ENCODE peak calls at places on chromosomes 6 and 20, in four cellular contexts. N, V, O and Z are unnamed samples.

GRCh38 chr6:109998159-109998785 is 20.2 kb downstream of the GPR6 start:
- DNase-seq in N (no peak), V (no peak), O (no peak), Z (no peak)

GRCh38 chr20:58112017-58112781 is 116.3 kb downstream of the ANKRD60 start:
- DNase-seq in N (peak), V (no peak), O (no peak), Z (no peak)

GRCh38 chr6:8180327-8181161 is 78.2 kb upstream of the EEF1E1 start:
- DNase-seq in N (no peak), V (no peak), O (no peak), Z (no peak)

GRCh38 chr6:78526432-78526831 is 340.9 kb upstream of the IRAK1BP1 start:
- DNase-seq in N (no peak), V (no peak), O (no peak), Z (no peak)

GRCh38 chr6:25173951-25174474 is 105.2 kb upstream of the CARMIL1 start:
- DNase-seq in N (no peak), V (no peak), O (no peak), Z (no peak)

GRCh38 chr6:38638941-38639497 is 710 bp downstream of the BTBD9 start:
- DNase-seq in N (no peak), V (no peak), O (no peak), Z (peak)

GRCh38 chr6:140960566-140960965 is 1172.2 kb upstream of the GJE1 start:
- DNase-seq in N (no peak), V (no peak), O (no peak), Z (no peak)

GRCh38 chr6:142455957-142456589 is 154.3 kb downstream of the ADGRG6 start:
- DNase-seq in N (no peak), V (no peak), O (no peak), Z (no peak)

GRCh38 chr6:150377211-150377781 is 8.5 kb downstream of the IYD start:
- DNase-seq in N (no peak), V (no peak), O (no peak), Z (no peak)

GRCh38 chr6:138818496-138819194 is 22.8 kb downstream of the ECT2L start:
- DNase-seq in N (no peak), V (no peak), O (no peak), Z (peak)

GRCh38 chr6:52697903-52698302 is 27.0 kb downstream of the TMEM14A start:
- DNase-seq in N (no peak), V (no peak), O (no peak), Z (no peak)

GRCh38 chr6:132161283-132161682 is 210.1 kb upstream of the CCN2 start:
- DNase-seq in N (no peak), V (no peak), O (no peak), Z (no peak)

GRCh38 chr6:105896052-105896820 is 189.9 kb upstream of the PRDM1 start:
- DNase-seq in N (no peak), V (no peak), O (no peak), Z (no peak)

GRCh38 chr20:41183831-41184230 is 46.5 kb downstream of the PLCG1 start:
- DNase-seq in N (no peak), V (no peak), O (no peak), Z (no peak)

GRCh38 chr6:169428532-169428931 is 174.9 kb upstream of the THBS2 start:
- DNase-seq in N (no peak), V (no peak), O (no peak), Z (no peak)

GRCh38 chr6:138004423-138005287 is 102.6 kb downstream of the PERP start:
- DNase-seq in N (no peak), V (no peak), O (no peak), Z (peak)

GRCh38 chr6:138454976-138455706 is 44.2 kb downstream of the NHSL1 start:
- DNase-seq in N (peak), V (no peak), O (no peak), Z (no peak)

GRCh38 chr20:61730631-61731362 is 334.9 kb downstream of the TAF4 start:
- DNase-seq in N (no peak), V (no peak), O (no peak), Z (no peak)

GRCh38 chr20:50918403-50918802 is 12.8 kb downstream of the ADNP start:
- DNase-seq in N (no peak), V (no peak), O (no peak), Z (no peak)

GRCh38 chr20:50921055-50921454 is 10.2 kb downstream of the ADNP start:
- DNase-seq in N (no peak), V (no peak), O (no peak), Z (no peak)

GRCh38 chr20:50921783-50922501 is 9.3 kb downstream of the ADNP start:
- DNase-seq in N (no peak), V (no peak), O (no peak), Z (no peak)

GRCh38 chr20:50916934-50917333 is 14.3 kb downstream of the ADNP start:
- DNase-seq in N (no peak), V (no peak), O (no peak), Z (no peak)

DNA sequence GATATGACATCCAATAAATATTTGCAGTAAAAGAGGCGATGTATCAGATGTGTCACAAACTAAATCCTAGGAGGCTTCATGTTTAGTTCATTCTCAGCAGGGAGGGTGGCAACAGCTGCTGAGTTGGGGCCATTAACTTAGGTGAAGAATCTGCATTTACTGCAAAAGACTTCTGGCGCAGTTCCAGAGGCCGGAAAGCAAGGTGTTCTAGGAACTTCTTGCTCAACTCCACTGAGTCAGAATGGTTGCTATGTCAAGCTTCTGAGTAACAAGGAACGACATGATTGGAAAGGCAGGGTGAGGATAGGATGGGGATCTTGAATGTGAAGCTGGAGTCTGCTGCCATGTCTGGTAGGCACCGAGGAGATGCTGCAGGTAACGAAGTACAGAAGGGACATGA is 11.7 kb downstream of the ADNP start:
- DNase-seq in N (peak), V (no peak), O (no peak), Z (no peak)
- TF ChIP-seq POLR2AphosphoS5 in N (no peak), V (no peak), O (no peak), Z (no peak)

GRCh38 chr20:358891-359555 is 12.1 kb downstream of the NRSN2 start:
- DNase-seq in N (no peak), V (no peak), O (no peak), Z (no peak)

GRCh38 chr20:361562-361961 is 14.7 kb downstream of the NRSN2 start:
- DNase-seq in N (no peak), V (no peak), O (no peak), Z (no peak)

GRCh38 chr20:364905-365794 is 15.4 kb upstream of the TRIB3 start:
- DNase-seq in N (no peak), V (no peak), O (no peak), Z (no peak)

GRCh38 chr20:363319-364078 is 16.6 kb downstream of the NRSN2 start:
- DNase-seq in N (no peak), V (no peak), O (no peak), Z (no peak)

DNA sequence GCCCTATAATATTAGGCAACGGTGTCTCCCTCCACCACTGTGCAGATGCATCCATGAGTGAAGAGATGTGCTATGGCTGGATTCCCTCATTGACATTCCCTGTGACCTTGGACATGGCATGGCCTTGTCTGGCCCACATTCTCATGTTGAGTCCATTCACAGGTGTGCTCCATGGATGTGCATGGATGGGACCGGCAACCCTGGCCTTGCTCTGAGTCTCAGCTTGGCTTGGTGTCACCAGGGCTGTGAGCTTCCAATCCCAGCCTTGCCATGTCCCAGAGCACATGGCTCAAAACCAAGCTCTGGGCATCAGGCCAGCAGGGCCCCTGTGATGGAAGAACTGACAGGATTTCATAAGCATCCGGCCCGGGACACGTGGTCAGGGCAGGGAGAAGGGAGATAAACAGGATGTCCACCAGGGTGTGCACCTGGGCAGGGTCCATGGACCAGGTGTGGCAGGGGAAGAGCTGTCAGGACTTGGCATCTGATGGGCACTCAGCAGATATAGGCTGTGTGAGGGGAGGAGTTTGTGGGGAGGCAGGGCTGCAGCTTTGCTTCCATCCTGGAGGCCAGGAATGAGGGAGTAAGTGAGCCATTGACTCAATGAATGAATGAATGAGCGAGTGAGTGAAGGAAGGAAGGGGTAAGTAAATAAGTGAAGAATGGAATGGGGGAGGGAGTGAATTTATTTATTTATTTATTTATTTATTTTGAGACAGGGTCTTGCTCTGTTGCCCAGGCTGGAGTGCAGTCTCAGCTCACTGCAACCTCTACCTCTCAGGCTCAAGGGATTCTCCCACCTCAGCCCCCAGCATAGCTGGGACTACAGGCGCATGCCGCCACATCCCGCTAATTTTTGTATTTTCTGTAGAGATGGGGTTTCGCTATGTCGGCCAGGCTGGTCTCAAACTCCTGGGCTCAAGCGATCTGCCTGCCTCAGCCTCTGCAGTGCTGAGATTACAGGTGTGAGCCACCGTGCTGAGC is 15.7 kb downstream of the NRSN2 start:
- DNase-seq in N (peak), V (peak), O (no peak), Z (no peak)
- TF ChIP-seq POLR2AphosphoS5 in N (peak), V (peak), O (no peak), Z (no peak)

GRCh38 chr6:43702147-43702521 is 14.5 kb upstream of the MRPS18A start:
- DNase-seq in N (no peak), V (no peak), O (no peak), Z (no peak)

GRCh38 chr6:43705996-43706395 is 18.4 kb upstream of the MRPS18A start:
- DNase-seq in N (no peak), V (no peak), O (no peak), Z (no peak)

GRCh38 chr6:43703512-43704429 is 16.2 kb upstream of the MRPS18A start:
- DNase-seq in N (no peak), V (no peak), O (no peak), Z (no peak)

GRCh38 chr6:43699564-43700186 is 12.1 kb upstream of the MRPS18A start:
- DNase-seq in N (peak), V (peak), O (no peak), Z (no peak)

GRCh38 chr6:43702522-43703440 is 15.2 kb upstream of the MRPS18A start:
- DNase-seq in N (no peak), V (peak), O (peak), Z (no peak)
- TF ChIP-seq POLR2AphosphoS5 in N (no peak), V (peak), O (peak), Z (no peak)

GRCh38 chr6:108544586-108544985 is 16.1 kb upstream of the FOXO3 start:
- DNase-seq in N (no peak), V (no peak), O (no peak), Z (no peak)
- TF ChIP-seq POLR2AphosphoS5 in N (no peak), V (no peak), O (no peak), Z (no peak)

DNA sequence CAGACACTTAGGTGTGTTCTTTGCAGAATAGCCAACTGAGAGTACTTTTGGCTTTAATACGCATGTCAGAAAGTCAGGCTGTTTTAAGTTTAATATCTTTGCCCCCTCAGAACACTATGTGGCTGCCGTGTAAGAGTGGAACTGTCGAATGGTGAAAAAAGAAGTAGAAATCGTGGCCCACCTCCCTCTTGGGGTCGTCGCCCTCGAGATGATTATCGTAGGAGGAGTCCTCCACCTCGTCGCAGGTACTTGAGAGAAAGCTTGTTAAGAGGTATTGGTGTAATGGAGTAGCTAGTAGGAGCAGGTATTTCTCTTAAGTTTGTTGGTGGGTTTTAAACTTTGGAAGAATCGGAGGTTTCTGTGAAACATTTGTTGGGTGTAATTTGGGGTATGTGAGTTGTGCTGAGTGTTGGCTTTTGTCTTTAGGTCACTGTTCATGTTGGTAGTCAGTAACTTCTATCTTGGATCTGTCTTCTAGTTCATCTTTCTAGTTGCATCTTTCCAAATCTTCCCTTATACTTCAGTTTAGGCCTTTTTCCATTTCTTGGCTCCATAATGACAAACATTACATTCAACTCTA is 4.7 kb downstream of the SRSF3 start:
- DNase-seq in N (no peak), V (no peak), O (no peak), Z (no peak)
- TF ChIP-seq POLR2AphosphoS5 in N (no peak), V (no peak), O (peak), Z (no peak)

GRCh38 chr6:79733388-79733787 is 102.3 kb downstream of the SH3BGRL2 start:
- DNase-seq in N (no peak), V (no peak), O (no peak), Z (no peak)
- TF ChIP-seq POLR2AphosphoS5 in N (no peak), V (no peak), O (no peak), Z (no peak)

GRCh38 chr6:143742955-143743255 is 65.1 kb downstream of the PHACTR2 start:
- DNase-seq in N (no peak), V (no peak), O (no peak), Z (no peak)

GRCh38 chr6:143745160-143746133 is 67.7 kb downstream of the PHACTR2 start:
- DNase-seq in N (peak), V (no peak), O (no peak), Z (no peak)

GRCh38 chr6:143742070-143742954 is 64.5 kb downstream of the PHACTR2 start:
- DNase-seq in N (no peak), V (no peak), O (no peak), Z (no peak)

GRCh38 chr6:143744593-143745151 is 66.9 kb downstream of the PHACTR2 start:
- DNase-seq in N (no peak), V (no peak), O (no peak), Z (no peak)

GRCh38 chr6:143743256-143744166 is 65.7 kb downstream of the PHACTR2 start:
- DNase-seq in N (peak), V (no peak), O (no peak), Z (no peak)
- TF ChIP-seq POLR2AphosphoS5 in N (peak), V (no peak), O (no peak), Z (no peak)

GRCh38 chr6:44073612-44074382 is 53.5 kb downstream of the MRPL14 start:
- DNase-seq in N (no peak), V (no peak), O (peak), Z (no peak)
- TF ChIP-seq POLR2AphosphoS5 in N (no peak), V (no peak), O (no peak), Z (no peak)

DNA sequence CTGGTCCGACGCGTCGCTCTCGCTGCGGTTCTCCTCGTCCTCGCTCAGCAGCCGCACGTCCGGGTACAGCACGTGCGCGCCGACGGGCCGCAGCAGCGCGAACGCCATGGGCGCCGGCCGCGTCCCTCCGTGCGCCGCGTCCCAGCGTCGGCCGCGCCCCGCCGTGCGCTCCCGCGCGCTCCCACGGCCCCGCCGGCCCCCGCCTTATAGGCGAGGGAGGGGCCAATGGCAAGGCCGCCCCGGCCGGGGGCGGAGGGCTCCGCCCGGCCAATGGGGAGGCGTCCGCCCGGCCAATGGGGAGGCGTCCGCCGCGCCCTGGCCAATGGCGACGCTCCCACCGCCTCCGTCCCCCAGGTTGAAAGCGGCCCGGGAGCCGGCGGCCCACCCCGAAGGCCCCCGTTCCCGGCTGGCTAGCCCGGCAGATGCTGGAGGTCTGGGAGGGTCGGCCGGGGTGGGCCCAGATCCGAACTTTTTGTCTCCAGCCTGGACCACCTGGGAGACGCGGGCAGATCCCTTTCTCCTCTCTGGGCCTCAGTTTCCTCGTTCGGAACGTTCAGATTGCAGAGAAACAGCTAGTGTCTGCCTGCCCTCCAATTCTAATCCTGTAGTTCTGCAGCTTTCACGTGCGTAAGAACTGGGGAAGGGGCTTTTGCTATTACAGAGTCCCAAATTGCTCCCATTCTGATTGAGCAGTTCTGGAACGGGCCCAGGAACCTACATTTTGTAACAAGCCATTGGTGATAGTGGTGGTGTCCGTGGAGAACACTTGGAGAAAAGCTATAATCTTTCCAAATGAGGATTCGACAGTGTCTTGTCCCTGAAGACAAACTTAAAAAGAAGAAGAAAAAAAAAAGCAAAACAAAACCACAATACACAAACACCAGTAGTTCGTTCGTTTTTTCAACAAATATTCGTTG is at the start of gene TCF15:
- DNase-seq in N (no peak), V (peak), O (peak), Z (peak)
- TF ChIP-seq POLR2AphosphoS5 in N (no peak), V (no peak), O (no peak), Z (no peak)

DNA sequence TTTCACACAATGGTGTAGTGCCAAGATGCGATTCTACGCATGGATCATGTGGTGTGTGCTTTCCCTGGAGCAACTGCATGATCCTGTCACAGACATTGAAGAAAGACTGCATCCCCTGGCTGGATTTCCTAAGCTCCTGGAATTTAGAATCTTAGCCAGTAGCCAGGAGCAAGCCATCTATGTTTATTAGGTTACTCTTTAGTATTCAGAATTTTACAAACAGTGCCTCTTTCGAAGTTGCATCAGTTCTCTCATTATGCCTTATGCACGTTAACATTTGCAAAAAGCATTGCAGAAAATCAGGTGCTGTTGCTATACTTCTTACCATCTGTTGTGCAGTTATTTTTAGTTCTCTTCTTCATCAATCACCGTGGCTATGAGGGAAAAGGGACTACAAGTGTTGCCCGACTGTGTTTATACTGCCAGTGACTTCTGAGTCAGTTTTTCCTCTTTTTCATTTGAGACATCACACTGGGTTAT is 584.2 kb downstream of the BCKDHB start:
- DNase-seq in N (no peak), V (no peak), O (no peak), Z (no peak)
- TF ChIP-seq POLR2AphosphoS5 in N (no peak), V (no peak), O (no peak), Z (no peak)